ENCODE peak calls at places on chromosomes 13 and 19, in six cellular contexts. One of them, this sample, is unnamed.

GRCh38 chr19:17757125-17757524 is 5.8 kb downstream of the FCHO1 start:
- DNase-seq in Kasumi-1: no peak
- DNase-seq in GF-D8: no peak
- DNase-seq in NCI-H1092: peak; percentile 84
- DNase-seq in small intestine: peak; percentile 58
- DNase-seq in NCI-H345: no peak
- DNase-seq in this sample: no peak

GRCh38 chr13:50810998-50811397 is 32.5 kb downstream of the DLEU7 start:
- DNase-seq in GF-D8: peak; percentile 29
- DNase-seq in Kasumi-1: peak; percentile 68
- DNase-seq in NCI-H1092: no peak
- DNase-seq in NCI-H345: no peak
- DNase-seq in small intestine: no peak
- DNase-seq in this sample: no peak

GRCh38 chr19:47598407-47599349 is 10.3 kb upstream of the BICRA start:
- DNase-seq in Kasumi-1: no peak
- DNase-seq in small intestine: peak; percentile 27
- DNase-seq in GF-D8: no peak
- DNase-seq in NCI-H345: no peak
- DNase-seq in NCI-H1092: no peak
- DNase-seq in this sample: peak; percentile 88

GRCh38 chr13:25678398-25678797 is 306.6 kb downstream of the ATP8A2 start:
- DNase-seq in small intestine: no peak
- DNase-seq in GF-D8: no peak
- DNase-seq in NCI-H1092: no peak
- DNase-seq in NCI-H345: no peak
- DNase-seq in Kasumi-1: no peak
- DNase-seq in this sample: no peak

GRCh38 chr19:12648088-12648487 is 18.5 kb downstream of the MAN2B1 start:
- DNase-seq in NCI-H345: no peak
- DNase-seq in Kasumi-1: no peak
- DNase-seq in GF-D8: no peak
- DNase-seq in small intestine: no peak
- DNase-seq in NCI-H1092: no peak
- DNase-seq in this sample: peak; percentile 74

GRCh38 chr19:3817761-3818160 is 31.6 kb upstream of the MATK start:
- DNase-seq in small intestine: no peak
- DNase-seq in NCI-H1092: no peak
- DNase-seq in GF-D8: no peak
- DNase-seq in NCI-H345: no peak
- DNase-seq in Kasumi-1: no peak
- DNase-seq in this sample: no peak

GRCh38 chr19:16406356-16406755 is 65.4 kb downstream of the EPS15L1 start:
- DNase-seq in small intestine: no peak
- DNase-seq in NCI-H1092: no peak
- DNase-seq in GF-D8: no peak
- DNase-seq in Kasumi-1: no peak
- DNase-seq in NCI-H345: no peak
- DNase-seq in this sample: no peak

GRCh38 chr13:106619688-106620555 is 52.0 kb upstream of the ARGLU1 start:
- DNase-seq in Kasumi-1: peak; percentile 88
- DNase-seq in small intestine: peak; percentile 72
- DNase-seq in NCI-H345: peak; percentile 56
- DNase-seq in GF-D8: peak; percentile 29
- DNase-seq in NCI-H1092: peak; percentile 22
- DNase-seq in this sample: peak; percentile 55

GRCh38 chr19:40519352-40520322 is 52.8 kb downstream of the SPTBN4 start:
- DNase-seq in GF-D8: no peak
- DNase-seq in Kasumi-1: no peak
- DNase-seq in small intestine: peak; percentile 36
- DNase-seq in NCI-H345: no peak
- DNase-seq in NCI-H1092: no peak
- DNase-seq in this sample: peak; percentile 78

GRCh38 chr19:3708207-3708931 is at the start of gene TJP3:
- DNase-seq in NCI-H345: peak; percentile 30
- DNase-seq in small intestine: peak; percentile 91
- DNase-seq in NCI-H1092: no peak
- DNase-seq in GF-D8: no peak
- DNase-seq in Kasumi-1: no peak
- DNase-seq in this sample: no peak

GRCh38 chr13:52428295-52428694 is 22.1 kb downstream of the VPS36 start:
- DNase-seq in small intestine: peak; percentile 22
- DNase-seq in NCI-H345: no peak
- DNase-seq in NCI-H1092: no peak
- DNase-seq in GF-D8: peak; percentile 51
- DNase-seq in Kasumi-1: no peak
- DNase-seq in this sample: no peak

GRCh38 chr19:34676697-34677385 is at the start of gene SCGB2B2:
- DNase-seq in NCI-H345: peak; percentile 99
- DNase-seq in NCI-H1092: peak; percentile 67
- DNase-seq in GF-D8: peak; percentile 83
- DNase-seq in Kasumi-1: peak; percentile 90
- DNase-seq in small intestine: no peak
- DNase-seq in this sample: no peak

GRCh38 chr13:42064259-42064658 is 15.8 kb downstream of the DGKH start:
- DNase-seq in NCI-H345: no peak
- DNase-seq in GF-D8: no peak
- DNase-seq in small intestine: no peak
- DNase-seq in Kasumi-1: no peak
- DNase-seq in NCI-H1092: no peak
- DNase-seq in this sample: no peak

GRCh38 chr13:20190481-20191310 is 2.0 kb downstream of the GJB2 start:
- DNase-seq in GF-D8: no peak
- DNase-seq in NCI-H1092: no peak
- DNase-seq in NCI-H345: no peak
- DNase-seq in Kasumi-1: no peak
- DNase-seq in small intestine: no peak
- DNase-seq in this sample: no peak

GRCh38 chr13:111329641-111330040 is 9.2 kb downstream of the TEX29 start:
- DNase-seq in GF-D8: no peak
- DNase-seq in NCI-H1092: no peak
- DNase-seq in NCI-H345: no peak
- DNase-seq in small intestine: no peak
- DNase-seq in Kasumi-1: no peak
- DNase-seq in this sample: no peak

GRCh38 chr13:52830946-52831345 is 17.5 kb downstream of the PCDH8 start:
- DNase-seq in NCI-H1092: no peak
- DNase-seq in NCI-H345: no peak
- DNase-seq in GF-D8: no peak
- DNase-seq in small intestine: no peak
- DNase-seq in Kasumi-1: no peak
- DNase-seq in this sample: no peak

GRCh38 chr19:36009220-36009619 is 607 bp upstream of the SYNE4 start:
- DNase-seq in Kasumi-1: no peak
- DNase-seq in small intestine: peak; percentile 52
- DNase-seq in NCI-H345: peak; percentile 75
- DNase-seq in NCI-H1092: peak; percentile 20
- DNase-seq in GF-D8: no peak
- DNase-seq in this sample: no peak

GRCh38 chr19:44890366-44891015 is 563 bp upstream of the TOMM40 start:
- DNase-seq in NCI-H345: peak; percentile 100
- DNase-seq in Kasumi-1: peak; percentile 100
- DNase-seq in GF-D8: peak; percentile 100
- DNase-seq in small intestine: peak; percentile 100
- DNase-seq in NCI-H1092: peak; percentile 100
- DNase-seq in this sample: peak; percentile 100

GRCh38 chr19:5547881-5548280 is 19.9 kb downstream of the TINCR start:
- DNase-seq in small intestine: peak; percentile 30
- DNase-seq in NCI-H1092: no peak
- DNase-seq in Kasumi-1: peak; percentile 79
- DNase-seq in GF-D8: no peak
- DNase-seq in NCI-H345: peak; percentile 10
- DNase-seq in this sample: peak; percentile 87

GRCh38 chr13:20565120-20565736 is 1.7 kb upstream of the IFT88 start:
- DNase-seq in GF-D8: no peak
- DNase-seq in small intestine: no peak
- DNase-seq in Kasumi-1: no peak
- DNase-seq in NCI-H345: no peak
- DNase-seq in NCI-H1092: no peak
- DNase-seq in this sample: no peak

GRCh38 chr19:19514215-19514633 is 1.1 kb downstream of the TSSK6 start:
- DNase-seq in GF-D8: no peak
- DNase-seq in Kasumi-1: no peak
- DNase-seq in NCI-H345: no peak
- DNase-seq in NCI-H1092: no peak
- DNase-seq in small intestine: no peak
- DNase-seq in this sample: no peak

GRCh38 chr13:24984134-24984533 is 111.8 kb upstream of the PABPC3 start:
- DNase-seq in GF-D8: no peak
- DNase-seq in NCI-H1092: no peak
- DNase-seq in NCI-H345: no peak
- DNase-seq in small intestine: no peak
- DNase-seq in Kasumi-1: no peak
- DNase-seq in this sample: no peak

GRCh38 chr13:31053098-31053497 is 108.6 kb downstream of the HSPH1 start:
- DNase-seq in NCI-H1092: no peak
- DNase-seq in Kasumi-1: no peak
- DNase-seq in small intestine: no peak
- DNase-seq in NCI-H345: no peak
- DNase-seq in GF-D8: no peak
- DNase-seq in this sample: no peak

GRCh38 chr19:11323601-11324078 is 15.8 kb downstream of the RAB3D start:
- DNase-seq in small intestine: no peak
- DNase-seq in Kasumi-1: peak; percentile 23
- DNase-seq in NCI-H345: no peak
- DNase-seq in NCI-H1092: no peak
- DNase-seq in GF-D8: no peak
- DNase-seq in this sample: no peak

GRCh38 chr19:48354332-48354992 is 9.3 kb downstream of the TMEM143 start:
- DNase-seq in NCI-H345: no peak
- DNase-seq in GF-D8: no peak
- DNase-seq in small intestine: no peak
- DNase-seq in NCI-H1092: no peak
- DNase-seq in Kasumi-1: no peak
- DNase-seq in this sample: peak; percentile 84

GRCh38 chr13:110711778-110712070 is 1.8 kb upstream of the ING1 start:
- DNase-seq in GF-D8: no peak
- DNase-seq in Kasumi-1: no peak
- DNase-seq in NCI-H345: no peak
- DNase-seq in small intestine: peak; percentile 23
- DNase-seq in NCI-H1092: no peak
- DNase-seq in this sample: no peak

GRCh38 chr13:101917833-101918755 is 465.6 kb downstream of the ITGBL1 start:
- DNase-seq in NCI-H1092: peak; percentile 93
- DNase-seq in Kasumi-1: peak; percentile 24
- DNase-seq in NCI-H345: peak; percentile 88
- DNase-seq in GF-D8: no peak
- DNase-seq in small intestine: no peak
- DNase-seq in this sample: no peak

GRCh38 chr19:47742636-47743035 is 2.7 kb upstream of the NOP53 start:
- DNase-seq in small intestine: no peak
- DNase-seq in Kasumi-1: no peak
- DNase-seq in GF-D8: no peak
- DNase-seq in NCI-H345: no peak
- DNase-seq in NCI-H1092: no peak
- DNase-seq in this sample: peak; percentile 36

GRCh38 chr19:33299061-33299665 is 3.2 kb downstream of the CEBPA start:
- DNase-seq in GF-D8: no peak
- DNase-seq in NCI-H345: no peak
- DNase-seq in Kasumi-1: no peak
- DNase-seq in NCI-H1092: no peak
- DNase-seq in small intestine: no peak
- DNase-seq in this sample: peak; percentile 60